ENCODE peak calls at places on chromosomes 13 and 19, in five cellular contexts. Y is heart left ventricle, B is IMR-90, U is transverse colon, W is gastrocnemius medialis. M is an unnamed sample.

GRCh38 chr13:35046587-35046986 is 104.5 kb downstream of the NBEA start:
- DNase-seq in Y (no peak), B (no peak), U (no peak), W (no peak), M (no peak)

GRCh38 chr13:27424246-27425150 is at the start of gene GTF3A:
- DNase-seq in Y (peak; percentile 88), B (peak; percentile 82), U (peak; percentile 88), W (peak; percentile 82), M (peak; percentile 88)

GRCh38 chr19:32067686-32068085 is 277.7 kb upstream of the ZNF507 start:
- DNase-seq in Y (no peak), B (no peak), U (no peak), W (no peak), M (no peak)

GRCh38 chr19:8044018-8044417 is 8.5 kb upstream of the CCL25 start:
- DNase-seq in Y (no peak), B (no peak), U (no peak), W (no peak), M (no peak)

GRCh38 chr13:24254151-24254810 is 55.1 kb upstream of the C1QTNF9 start:
- DNase-seq in Y (no peak), B (no peak), U (no peak), W (no peak), M (no peak)

GRCh38 chr13:70388935-70389334 is 280.7 kb upstream of the KLHL1 start:
- DNase-seq in Y (no peak), B (no peak), U (no peak), W (no peak), M (no peak)

GRCh38 chr13:111437856-111438547 is 117.6 kb downstream of the TEX29 start:
- DNase-seq in Y (no peak), B (no peak), U (no peak), W (no peak), M (no peak)

GRCh38 chr19:29263305-29264080 is 50.5 kb upstream of the UQCRFS1 start:
- DNase-seq in Y (no peak), B (peak; percentile 17), U (peak; percentile 34), W (peak; percentile 44), M (no peak)

GRCh38 chr19:16363133-16363851 is 38.7 kb downstream of the KLF2 start:
- DNase-seq in Y (no peak), B (no peak), U (peak; percentile 92), W (no peak), M (peak; percentile 93)

GRCh38 chr13:44915962-44916361 is 73.3 kb downstream of the NUFIP1 start:
- DNase-seq in Y (no peak), B (no peak), U (no peak), W (no peak), M (no peak)

GRCh38 chr19:2507109-2507508 is 31.2 kb downstream of the GADD45B start:
- DNase-seq in Y (no peak), B (peak; percentile 89), U (peak; percentile 61), W (no peak), M (peak; percentile 80)

GRCh38 chr13:43036386-43037220 is 13.2 kb downstream of the DNAJC15 start:
- DNase-seq in Y (peak; percentile 78), B (no peak), U (no peak), W (no peak), M (no peak)

GRCh38 chr13:109976206-109976997 is 190.0 kb upstream of the IRS2 start:
- DNase-seq in Y (no peak), B (no peak), U (no peak), W (no peak), M (no peak)

GRCh38 chr19:50518091-50519005 is 4.6 kb upstream of the ASPDH start:
- DNase-seq in Y (no peak), B (no peak), U (no peak), W (no peak), M (no peak)
- TF ChIP-seq POLR2A in Y (no peak), B (no peak), U (no peak), W (no peak), M (no peak)

GRCh38 chr19:3984908-3985642 is at the start of gene EEF2:
- DNase-seq in Y (peak; percentile 92), B (peak; percentile 87), U (peak; percentile 92), W (peak; percentile 86), M (peak; percentile 93)
- H3K4me1 ChIP-seq in Y (peaks cover 10% of the 10 kb centered on the region), B (peaks cover 13% of the 10 kb centered on the region), U (peaks cover 37% of the 10 kb centered on the region), W (peaks cover 44% of the 10 kb centered on the region), M (no peaks in the 10 kb centered on the region)

DNA sequence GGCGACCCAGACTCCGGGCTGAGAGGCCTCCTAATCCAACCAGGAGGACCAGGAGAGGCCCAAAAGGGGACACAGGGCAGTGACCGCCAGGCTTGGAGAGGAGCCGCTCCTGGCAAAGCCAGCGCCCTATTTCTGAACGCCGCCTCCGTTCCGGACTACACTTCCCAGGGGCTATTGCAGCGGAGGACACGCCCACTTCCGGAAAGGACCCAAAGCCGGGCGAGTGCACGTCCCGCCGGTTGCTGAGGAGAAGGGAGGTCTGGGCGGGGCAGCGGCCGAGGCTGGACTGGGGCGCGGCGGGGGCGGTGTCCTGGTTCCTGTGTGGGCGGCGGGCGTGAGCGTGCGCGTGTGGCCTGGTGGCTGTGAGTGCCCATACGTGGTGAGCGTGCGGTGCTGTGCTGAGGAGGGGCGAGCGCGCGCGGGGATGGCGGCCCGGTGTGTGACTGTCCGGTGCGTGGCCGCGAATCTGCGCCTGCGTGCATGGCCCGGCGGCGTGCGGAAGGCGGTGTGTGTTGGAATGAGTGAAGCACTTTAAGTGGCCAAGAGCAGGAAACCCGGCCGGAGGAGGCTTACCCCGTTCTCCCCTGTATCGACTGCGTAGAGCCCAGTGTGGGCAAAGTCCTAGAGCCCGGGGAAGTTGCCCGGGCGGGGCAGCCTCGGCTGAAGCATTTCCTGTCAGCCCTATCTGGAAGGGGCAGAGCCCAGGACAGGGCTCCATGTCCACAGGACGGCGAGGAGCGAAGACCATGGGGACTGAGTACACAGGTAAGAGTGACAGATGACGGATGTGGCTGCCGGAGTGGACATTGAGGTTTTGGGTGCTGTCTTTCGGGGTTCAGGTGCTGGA is at the start of gene ZNF470:
- DNase-seq in Y (peak; percentile 95), B (peak; percentile 87), U (peak; percentile 97), W (peak; percentile 92), M (peak; percentile 97)
- TF ChIP-seq POLR2A in Y (peak; percentile 63), B (no peak), U (peak; percentile 64), W (peak; percentile 46), M (peak; percentile 59)

GRCh38 chr13:31048521-31048920 is 113.2 kb downstream of the HSPH1 start:
- DNase-seq in Y (no peak), B (no peak), U (no peak), W (no peak), M (no peak)

GRCh38 chr13:31045621-31046081 is 113.2 kb downstream of the TEX26 start:
- DNase-seq in Y (peak; percentile 21), B (peak; percentile 97), U (peak; percentile 83), W (peak; percentile 36), M (no peak)

GRCh38 chr13:31049083-31049482 is 112.6 kb downstream of the HSPH1 start:
- DNase-seq in Y (no peak), B (no peak), U (no peak), W (no peak), M (no peak)

GRCh38 chr13:31044658-31045620 is 112.5 kb downstream of the TEX26 start:
- DNase-seq in Y (no peak), B (no peak), U (no peak), W (no peak), M (no peak)

GRCh38 chr13:31046711-31047279 is 114.3 kb downstream of the TEX26 start:
- DNase-seq in Y (peak; percentile 11), B (peak; percentile 68), U (peak; percentile 50), W (no peak), M (no peak)
- H3K4me1 ChIP-seq in Y (no peaks in the 10 kb centered on the region), B (peaks cover 20% of the 10 kb centered on the region), U (peaks cover 32% of the 10 kb centered on the region), W (peaks cover 4% of the 10 kb centered on the region), M (no peaks in the 10 kb centered on the region)

GRCh38 chr19:34480971-34481821 is at the start of gene WTIP:
- DNase-seq in Y (peak; percentile 89), B (peak; percentile 88), U (peak; percentile 41), W (peak; percentile 18), M (peak; percentile 57)
- TF ChIP-seq POLR2A in Y (peak; percentile 38), B (peak; percentile 56), U (no peak), W (peak; percentile 24), M (no peak)

DNA sequence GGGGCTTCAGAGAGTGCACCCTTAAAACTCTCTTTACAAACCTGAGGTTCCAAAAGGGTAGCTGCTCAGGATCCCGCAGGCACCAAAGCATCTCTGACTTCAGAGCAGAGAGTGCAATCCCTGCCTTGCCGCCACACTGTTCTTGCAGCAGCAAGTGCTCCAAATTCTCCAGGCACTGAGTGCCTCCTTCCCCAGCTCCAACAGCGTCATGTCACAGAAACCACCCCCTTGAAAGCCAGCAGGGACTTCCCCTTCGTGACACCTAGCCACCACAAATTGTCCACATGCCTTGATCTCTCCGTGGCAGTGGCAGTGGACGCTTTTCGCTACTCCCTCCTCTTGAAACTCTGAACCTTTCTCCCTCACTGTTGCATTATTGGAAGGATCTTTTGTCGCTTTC is 39.9 kb downstream of the MBNL2 start:
- DNase-seq in Y (no peak), B (no peak), U (no peak), W (no peak), M (no peak)
- H3K4me1 ChIP-seq in Y (peaks cover 71% of the 10 kb centered on the region), B (peaks cover 45% of the 10 kb centered on the region), U (peaks cover 38% of the 10 kb centered on the region), W (peaks cover 91% of the 10 kb centered on the region), M (peaks cover 52% of the 10 kb centered on the region)

GRCh38 chr19:58560921-58561320 is 2.5 kb upstream of the UBE2M start:
- DNase-seq in Y (no peak), B (no peak), U (no peak), W (no peak), M (no peak)
- TF ChIP-seq POLR2A in Y (no peak), B (no peak), U (no peak), W (no peak), M (no peak)

GRCh38 chr19:45768644-45769053 is 403 bp downstream of the SIX5 start:
- DNase-seq in Y (peak; percentile 61), B (peak; percentile 41), U (peak; percentile 50), W (no peak), M (no peak)
- H3K4me1 ChIP-seq in Y (peaks cover 29% of the 10 kb centered on the region), B (peaks cover 22% of the 10 kb centered on the region), U (peaks cover 37% of the 10 kb centered on the region), W (peaks cover 47% of the 10 kb centered on the region), M (no peaks in the 10 kb centered on the region)

GRCh38 chr19:38387550-38388309 is at the start of gene GGN:
- DNase-seq in Y (peak; percentile 74), B (peak; percentile 93), U (peak; percentile 87), W (peak; percentile 77), M (peak; percentile 79)
- TF ChIP-seq POLR2A in Y (no peak), B (peak; percentile 34), U (no peak), W (no peak), M (peak; percentile 46)

GRCh38 chr19:41880329-41880708 is 2.7 kb upstream of the ARHGEF1 start:
- DNase-seq in Y (no peak), B (no peak), U (no peak), W (no peak), M (no peak)
- H3K4me1 ChIP-seq in Y (no peaks in the 10 kb centered on the region), B (peaks cover 4% of the 10 kb centered on the region), U (peaks cover 12% of the 10 kb centered on the region), W (peaks cover 15% of the 10 kb centered on the region), M (no peaks in the 10 kb centered on the region)

M was measured in right lobe of liver.